ENCODE peak calls at places on chromosomes 13 and 19, in five cellular contexts. T, B, Z, G and I are unnamed samples.

GRCh38 chr19:6250024-6250605 is 29.7 kb downstream of the MLLT1 start:
- DNase-seq in B (peak), T (no peak), Z (no peak), G (no peak), I (no peak)

GRCh38 chr19:32165176-32165575 is 180.2 kb upstream of the ZNF507 start:
- DNase-seq in Z (no peak), G (no peak), B (no peak), T (no peak), I (no peak)

GRCh38 chr13:64482373-64482772 is 2747.8 kb downstream of the PCDH9 start:
- DNase-seq in Z (no peak), B (peak), T (no peak), G (no peak), I (no peak)

GRCh38 chr19:15123900-15124299 is 16.7 kb downstream of the SYDE1 start:
- DNase-seq in G (no peak), Z (peak), B (no peak), T (peak), I (no peak)

GRCh38 chr19:8731428-8732169 is 10.2 kb downstream of the OR2Z1 start:
- DNase-seq in Z (no peak), G (no peak), T (no peak), B (no peak), I (no peak)

GRCh38 chr13:39379118-39379517 is 223.9 kb downstream of the LHFPL6 start:
- DNase-seq in Z (no peak), B (no peak), T (no peak), G (no peak), I (no peak)

GRCh38 chr19:52336117-52336811 is at the start of gene ZNF610:
- DNase-seq in B (peak), Z (peak), G (peak), T (peak), I (peak)

GRCh38 chr13:34322416-34323074 is 504.6 kb downstream of the RFC3 start:
- DNase-seq in B (no peak), T (no peak), Z (no peak), G (no peak), I (no peak)

GRCh38 chr19:52138614-52139290 is 986 bp downstream of the ZNF616 start:
- DNase-seq in G (peak), Z (peak), B (peak), T (peak), I (peak)

GRCh38 chr19:6423499-6424189 is 967 bp downstream of the KHSRP start:
- DNase-seq in Z (no peak), T (peak), B (peak), G (peak), I (peak)

GRCh38 chr19:41998246-41999020 is 4.4 kb upstream of the ATP1A3 start:
- DNase-seq in Z (peak), G (peak), T (no peak), B (peak), I (peak)

GRCh38 chr19:20661150-20661819 is at the start of gene ZNF626:
- DNase-seq in B (peak), T (peak), Z (no peak), G (peak), I (peak)

GRCh38 chr13:91313103-91313502 is 34.4 kb upstream of the MIR17HG start:
- DNase-seq in Z (no peak), T (no peak), G (no peak), B (peak), I (peak)